ENCODE peak calls at places on chromosomes 13 and 19, in seven cellular contexts. E is IMR-90, S is breast epithelium, B is AG04449, U is body of pancreas, Z is cardiac fibroblast, G is ascending aorta. A is an unnamed sample.

GRCh38 chr13:49641810-49642291 is 13.5 kb downstream of the ARL11 start:
- DNase-seq in E (peak), S (no peak), B (peak), U (no peak), Z (peak), G (no peak), A (peak)

GRCh38 chr13:21929400-21929799 is 258.5 kb downstream of the FGF9 start:
- DNase-seq in E (no peak), S (no peak), B (no peak), U (no peak), Z (no peak), G (no peak), A (no peak)

GRCh38 chr13:30572859-30573275 is 44.9 kb upstream of the USPL1 start:
- DNase-seq in E (peak), S (no peak), B (no peak), U (no peak), Z (peak), G (no peak), A (no peak)

GRCh38 chr13:101875717-101876393 is 423.4 kb downstream of the ITGBL1 start:
- DNase-seq in E (peak), S (no peak), B (no peak), U (no peak), Z (peak), G (no peak), A (no peak)

GRCh38 chr19:42069619-42070293 is at the start of gene GRIK5:
- DNase-seq in E (no peak), S (no peak), B (no peak), U (peak), Z (no peak), G (no peak), A (no peak)

GRCh38 chr19:20664917-20665781 is 3.8 kb upstream of the ZNF626 start:
- DNase-seq in E (no peak), S (no peak), B (no peak), U (no peak), Z (peak), G (no peak), A (no peak)

GRCh38 chr13:57136093-57136492 is 4.6 kb upstream of the PRR20A start:
- DNase-seq in E (no peak), S (no peak), B (no peak), U (no peak), Z (no peak), G (no peak), A (no peak)

GRCh38 chr13:19169991-19170390 is 11.6 kb downstream of the TUBA3C start:
- DNase-seq in E (no peak), S (no peak), B (no peak), U (no peak), Z (no peak), G (no peak), A (no peak)

GRCh38 chr19:42386974-42387707 is 3.0 kb downstream of the CNFN start:
- DNase-seq in E (peak), S (peak), B (no peak), U (peak), Z (peak), G (no peak), A (no peak)

GRCh38 chr13:51221674-51222509 is at the start of gene FAM124A:
- DNase-seq in E (peak), S (no peak), B (no peak), U (peak), Z (peak), G (no peak), A (no peak)

GRCh38 chr13:51223284-51224270 is 1.4 kb downstream of the FAM124A start:
- DNase-seq in E (no peak), S (no peak), B (no peak), U (no peak), Z (no peak), G (no peak), A (no peak)

GRCh38 chr13:51220706-51221105 is 1.5 kb upstream of the FAM124A start:
- DNase-seq in E (no peak), S (no peak), B (no peak), U (no peak), Z (no peak), G (no peak), A (no peak)

GRCh38 chr13:51221108-51221507 is 1.1 kb upstream of the FAM124A start:
- DNase-seq in E (no peak), S (no peak), B (no peak), U (no peak), Z (no peak), G (no peak), A (no peak)

GRCh38 chr13:51222510-51223283 is 499 bp downstream of the FAM124A start:
- DNase-seq in E (no peak), S (no peak), B (no peak), U (no peak), Z (no peak), G (no peak), A (no peak)
- H3K4me3 ChIP-seq in E (peak), S (peak), B (peak), U (peak), Z (peak), G (peak), A (peak)

GRCh38 chr19:37329686-37330085 is 41.2 kb upstream of the ZNF527 start:
- DNase-seq in E (no peak), S (no peak), B (no peak), U (no peak), Z (peak), G (no peak), A (no peak)
- TF ChIP-seq CTCF in E (peak), S (no peak), B (no peak), U (no peak), Z (no peak), G (no peak), A (no peak)

DNA sequence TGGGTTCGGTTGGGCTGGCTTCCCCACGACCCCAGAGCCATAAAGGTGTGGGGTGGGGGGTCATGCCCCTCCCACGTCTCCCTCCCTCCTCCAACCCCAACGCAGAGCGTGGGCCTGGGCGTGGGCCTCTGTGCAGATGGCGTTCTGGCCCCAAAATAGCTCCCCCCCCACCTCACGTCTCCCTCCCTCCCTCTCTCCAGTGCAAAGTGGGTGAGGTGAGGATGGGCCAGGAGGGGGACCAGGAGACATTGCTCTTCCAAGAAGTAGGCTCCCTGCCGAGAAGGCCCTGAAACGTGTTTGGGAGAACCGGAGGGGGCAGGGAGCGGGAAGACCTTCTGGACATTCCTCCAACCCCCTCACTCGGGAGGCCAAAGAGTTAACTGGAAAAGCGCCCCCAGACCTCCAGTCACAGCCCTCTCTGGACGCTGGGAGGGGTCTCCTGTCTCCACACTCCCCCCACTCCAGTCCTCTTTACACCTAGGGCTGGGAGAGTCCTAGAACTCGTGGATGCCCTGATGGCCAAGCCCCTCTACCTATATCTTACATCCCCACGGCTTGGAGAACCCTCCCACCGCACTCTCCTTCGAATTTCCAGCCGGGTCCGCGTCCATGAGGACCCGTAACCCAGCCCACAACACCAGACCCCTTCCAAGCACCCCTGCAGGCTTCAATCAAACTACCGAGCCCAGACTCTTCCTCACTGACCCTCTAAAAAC is 855 bp downstream of the UNC13A start:
- DNase-seq in E (no peak), S (no peak), B (no peak), U (no peak), Z (no peak), G (no peak), A (no peak)
- H3K4me3 ChIP-seq in E (no peak), S (no peak), B (no peak), U (no peak), Z (peak), G (peak), A (no peak)

GRCh38 chr13:20186771-20187170 is 6.0 kb downstream of the GJB2 start:
- DNase-seq in E (no peak), S (no peak), B (no peak), U (no peak), Z (no peak), G (no peak), A (no peak)

GRCh38 chr13:20190481-20191310 is 2.0 kb downstream of the GJB2 start:
- DNase-seq in E (peak), S (no peak), B (peak), U (no peak), Z (peak), G (no peak), A (peak)

GRCh38 chr13:20191902-20192469 is 752 bp downstream of the GJB2 start:
- DNase-seq in E (no peak), S (no peak), B (no peak), U (peak), Z (peak), G (no peak), A (no peak)

GRCh38 chr13:20191311-20191901 is 1.3 kb downstream of the GJB2 start:
- DNase-seq in E (no peak), S (no peak), B (no peak), U (peak), Z (no peak), G (no peak), A (no peak)

DNA sequence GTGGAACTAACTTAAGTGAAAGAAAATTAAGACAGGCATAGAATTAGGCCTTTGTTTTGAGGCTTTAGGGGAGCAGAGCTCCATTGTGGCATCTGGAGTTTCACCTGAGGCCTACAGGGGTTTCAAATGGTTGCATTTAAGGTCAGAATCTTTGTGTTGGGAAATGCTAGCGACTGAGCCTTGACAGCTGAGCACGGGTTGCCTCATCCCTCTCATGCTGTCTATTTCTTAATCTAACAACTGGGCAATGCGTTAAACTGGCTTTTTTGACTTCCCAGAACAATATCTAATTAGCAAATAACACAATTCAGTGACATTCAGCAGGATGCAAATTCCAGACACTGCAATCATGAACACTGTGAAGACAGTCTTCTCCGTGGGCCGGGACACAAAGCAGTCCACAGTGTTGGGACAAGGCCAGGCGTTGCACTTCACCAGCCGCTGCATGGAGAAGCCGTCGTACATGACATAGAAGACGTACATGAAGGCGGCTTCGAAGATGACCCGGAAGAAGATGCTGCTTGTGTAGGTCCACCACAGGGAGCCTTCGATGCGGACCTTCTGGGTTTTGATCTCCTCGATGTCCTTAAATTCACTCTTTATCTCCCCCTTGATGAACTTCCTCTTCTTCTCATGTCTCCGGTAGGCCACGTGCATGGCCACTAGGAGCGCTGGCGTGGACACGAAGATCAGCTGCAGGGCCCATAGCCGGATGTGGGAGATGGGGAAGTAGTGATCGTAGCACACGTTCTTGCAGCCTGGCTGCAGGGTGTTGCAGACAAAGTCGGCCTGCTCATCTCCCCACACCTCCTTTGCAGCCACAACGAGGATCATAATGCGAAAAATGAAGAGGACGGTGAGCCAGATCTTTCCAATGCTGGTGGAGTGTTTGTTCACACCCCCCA is 3.8 kb downstream of the GJB2 start:
- DNase-seq in E (no peak), S (no peak), B (no peak), U (no peak), Z (no peak), G (no peak), A (no peak)
- TF ChIP-seq CTCF in E (peak), S (no peak), B (no peak), U (no peak), Z (no peak), G (no peak), A (no peak)

DNA sequence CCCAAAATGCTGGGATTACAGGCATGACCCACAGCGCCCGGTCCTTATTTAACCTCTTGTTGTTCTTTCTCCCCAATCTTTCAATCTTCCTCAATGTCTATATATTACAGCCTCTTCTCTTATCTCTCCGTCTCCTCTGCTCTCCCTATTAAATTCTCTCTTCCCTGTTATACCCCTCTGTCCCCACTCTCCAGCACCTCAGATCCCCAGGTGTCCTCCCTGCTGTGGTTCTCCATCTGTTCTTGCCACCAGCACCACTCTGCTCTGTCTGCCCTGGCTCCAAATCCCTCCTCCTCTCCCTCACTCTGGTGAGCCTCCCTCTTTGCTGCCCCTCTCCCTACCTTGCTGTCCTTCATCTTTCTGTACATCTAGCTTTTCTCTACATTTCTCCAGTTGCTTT is 1.1 kb downstream of the ZNF600 start:
- DNase-seq in E (no peak), S (no peak), B (no peak), U (no peak), Z (no peak), G (no peak), A (no peak)
- H3K4me3 ChIP-seq in E (no peak), S (peak), B (no peak), U (peak), Z (peak), G (peak), A (no peak)

GRCh38 chr19:4124638-4125037 is 716 bp upstream of the MAP2K2 start:
- DNase-seq in E (no peak), S (no peak), B (no peak), U (no peak), Z (no peak), G (no peak), A (no peak)

GRCh38 chr19:4121815-4122214 is 2.1 kb downstream of the MAP2K2 start:
- DNase-seq in E (no peak), S (no peak), B (no peak), U (no peak), Z (no peak), G (no peak), A (no peak)

GRCh38 chr19:4122480-4122879 is 1.4 kb downstream of the MAP2K2 start:
- DNase-seq in E (no peak), S (no peak), B (no peak), U (no peak), Z (no peak), G (no peak), A (no peak)

GRCh38 chr19:4120933-4121612 is 2.8 kb downstream of the MAP2K2 start:
- DNase-seq in E (no peak), S (no peak), B (no peak), U (no peak), Z (no peak), G (no peak), A (no peak)

DNA sequence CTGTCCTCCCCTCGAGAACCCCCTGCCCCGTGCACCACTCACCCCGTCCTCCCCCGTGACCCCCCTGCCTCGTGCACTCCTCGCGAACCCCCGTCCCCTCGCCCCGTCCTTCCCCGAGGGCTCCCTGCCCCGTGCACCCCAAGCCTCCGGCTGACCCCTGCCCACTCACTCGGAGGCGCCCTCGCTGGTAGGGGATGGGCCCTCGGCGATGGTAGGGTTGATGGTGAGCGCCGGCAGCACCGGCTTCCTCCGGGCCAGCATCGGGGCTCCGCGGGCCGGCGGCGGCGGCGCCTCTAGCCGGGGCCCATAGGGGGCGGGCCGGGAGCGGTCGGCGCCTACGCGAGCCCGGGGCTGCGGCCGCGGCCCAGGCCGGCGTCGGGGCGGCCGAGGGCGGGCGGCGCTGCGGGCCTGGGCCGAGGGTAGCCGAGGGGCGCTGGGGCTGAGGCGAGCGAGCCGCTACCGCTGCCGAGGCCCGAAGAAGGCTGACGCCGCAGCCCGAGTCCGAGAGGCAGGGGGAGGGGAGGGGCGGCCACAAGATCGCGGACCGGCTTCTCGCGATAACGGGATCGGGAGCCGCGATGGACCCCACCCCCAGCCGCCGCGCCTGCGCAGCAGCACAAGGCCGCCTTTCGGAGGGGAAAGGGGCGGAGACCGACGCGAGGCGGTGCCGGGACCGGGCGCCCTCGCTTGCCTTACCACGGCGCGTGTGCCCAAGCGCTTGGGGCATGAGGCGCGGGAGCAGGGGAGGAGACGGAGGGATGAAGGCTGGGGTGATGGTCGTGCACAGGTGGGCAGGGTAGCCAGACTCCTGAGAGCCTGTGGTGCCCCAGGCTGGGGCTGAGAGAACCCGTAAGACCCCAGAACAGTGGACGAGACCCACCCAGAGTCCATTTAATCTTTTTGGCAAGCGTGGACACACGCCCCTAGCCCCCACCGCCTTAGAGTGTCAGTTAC is at the start of gene MAP2K2:
- DNase-seq in E (peak), S (peak), B (peak), U (peak), Z (peak), G (peak), A (peak)
- TF ChIP-seq CTCF in E (peak), S (no peak), B (no peak), U (no peak), Z (no peak), G (no peak), A (no peak)

GRCh38 chr19:45488708-45489107 is 8.1 kb downstream of the RTN2 start:
- DNase-seq in E (no peak), S (no peak), B (no peak), U (no peak), Z (no peak), G (no peak), A (no peak)
- H3K4me3 ChIP-seq in E (no peak), S (no peak), B (no peak), U (no peak), Z (no peak), G (no peak), A (no peak)

GRCh38 chr19:49148784-49149651 is 6.2 kb downstream of the HRC start:
- DNase-seq in E (peak), S (peak), B (no peak), U (peak), Z (peak), G (peak), A (peak)

GRCh38 chr19:49149652-49150105 is 5.5 kb downstream of the HRC start:
- DNase-seq in E (peak), S (peak), B (no peak), U (peak), Z (peak), G (no peak), A (no peak)

GRCh38 chr19:49150944-49151243 is 4.3 kb downstream of the HRC start:
- DNase-seq in E (no peak), S (no peak), B (no peak), U (no peak), Z (no peak), G (no peak), A (no peak)

GRCh38 chr19:49151339-49152217 is 3.6 kb downstream of the HRC start:
- DNase-seq in E (peak), S (peak), B (no peak), U (peak), Z (peak), G (no peak), A (no peak)

GRCh38 chr19:49150106-49150943 is 4.9 kb downstream of the HRC start:
- DNase-seq in E (peak), S (peak), B (no peak), U (peak), Z (peak), G (no peak), A (no peak)
- TF ChIP-seq CTCF in E (no peak), S (no peak), B (no peak), U (no peak), Z (no peak), G (no peak), A (no peak)

GRCh38 chr19:14361824-14362223 is 19.4 kb upstream of the ADGRE5 start:
- DNase-seq in E (no peak), S (no peak), B (no peak), U (no peak), Z (peak), G (no peak), A (no peak)

GRCh38 chr19:14368011-14368513 is 13.2 kb upstream of the ADGRE5 start:
- DNase-seq in E (no peak), S (no peak), B (no peak), U (no peak), Z (no peak), G (no peak), A (no peak)

GRCh38 chr19:14366529-14366928 is 14.7 kb upstream of the ADGRE5 start:
- DNase-seq in E (peak), S (peak), B (peak), U (peak), Z (peak), G (peak), A (no peak)

GRCh38 chr19:14367016-14367415 is 14.2 kb upstream of the ADGRE5 start:
- DNase-seq in E (no peak), S (no peak), B (no peak), U (no peak), Z (no peak), G (no peak), A (no peak)

GRCh38 chr19:14363203-14364097 is 17.8 kb upstream of the ADGRE5 start:
- DNase-seq in E (peak), S (peak), B (peak), U (peak), Z (peak), G (peak), A (no peak)
- H3K4me3 ChIP-seq in E (no peak), S (peak), B (peak), U (no peak), Z (no peak), G (peak), A (peak)

A was measured in HFF-Myc.